ENCODE peak calls at places on chromosomes 11 and 22, in eight cellular contexts. One of them, this sample, is unnamed.

GRCh38 chr11:94774345-94774744 is 6.2 kb downstream of the AMOTL1 start:
- DNase-seq in NCI-H1092: no peak
- DNase-seq in HS-5: no peak
- DNase-seq in AG04450: no peak
- DNase-seq in ACHN: no peak
- DNase-seq in activated gamma-delta T cell treated with Interleukin-2 at 50 U/mL for 16 hours: no peak
- DNase-seq in activated CD4-positive, alpha-beta T cell treated with anti-CD3 and anti-CD28 coated beads, Interleukin-2, amount 10 ng/mL, durations not matched to agents 7 days and 5 days: no peak
- DNase-seq in HEK293T: no peak
- DNase-seq in this sample: no peak

GRCh38 chr22:25582946-25583345 is 18.5 kb downstream of the GRK3 start:
- DNase-seq in activated gamma-delta T cell treated with Interleukin-2 at 50 U/mL for 16 hours: no peak
- DNase-seq in HEK293T: no peak
- DNase-seq in ACHN: no peak
- DNase-seq in AG04450: peak
- DNase-seq in HS-5: peak
- DNase-seq in activated CD4-positive, alpha-beta T cell treated with anti-CD3 and anti-CD28 coated beads, Interleukin-2, amount 10 ng/mL, durations not matched to agents 7 days and 5 days: no peak
- DNase-seq in NCI-H1092: no peak
- DNase-seq in this sample: no peak

GRCh38 chr11:8260202-8260996 is 3.3 kb downstream of the LMO1 start:
- DNase-seq in activated CD4-positive, alpha-beta T cell treated with anti-CD3 and anti-CD28 coated beads, Interleukin-2, amount 10 ng/mL, durations not matched to agents 7 days and 5 days: no peak
- DNase-seq in NCI-H1092: no peak
- DNase-seq in ACHN: no peak
- DNase-seq in HS-5: no peak
- DNase-seq in HEK293T: no peak
- DNase-seq in activated gamma-delta T cell treated with Interleukin-2 at 50 U/mL for 16 hours: no peak
- DNase-seq in AG04450: no peak
- DNase-seq in this sample: no peak

GRCh38 chr11:35771722-35772121 is 109.1 kb downstream of the TRIM44 start:
- DNase-seq in HEK293T: no peak
- DNase-seq in activated CD4-positive, alpha-beta T cell treated with anti-CD3 and anti-CD28 coated beads, Interleukin-2, amount 10 ng/mL, durations not matched to agents 7 days and 5 days: no peak
- DNase-seq in NCI-H1092: no peak
- DNase-seq in activated gamma-delta T cell treated with Interleukin-2 at 50 U/mL for 16 hours: no peak
- DNase-seq in HS-5: no peak
- DNase-seq in ACHN: no peak
- DNase-seq in AG04450: no peak
- DNase-seq in this sample: no peak

GRCh38 chr11:2383823-2384722 is 7.0 kb downstream of the CD81 start:
- DNase-seq in ACHN: no peak
- DNase-seq in activated CD4-positive, alpha-beta T cell treated with anti-CD3 and anti-CD28 coated beads, Interleukin-2, amount 10 ng/mL, durations not matched to agents 7 days and 5 days: no peak
- DNase-seq in HEK293T: no peak
- DNase-seq in AG04450: no peak
- DNase-seq in activated gamma-delta T cell treated with Interleukin-2 at 50 U/mL for 16 hours: no peak
- DNase-seq in HS-5: no peak
- DNase-seq in NCI-H1092: no peak
- DNase-seq in this sample: no peak

GRCh38 chr11:65077466-65077865 is 6.4 kb downstream of the CDCA5 start:
- DNase-seq in AG04450: no peak
- DNase-seq in activated gamma-delta T cell treated with Interleukin-2 at 50 U/mL for 16 hours: no peak
- DNase-seq in HEK293T: no peak
- DNase-seq in NCI-H1092: no peak
- DNase-seq in HS-5: no peak
- DNase-seq in activated CD4-positive, alpha-beta T cell treated with anti-CD3 and anti-CD28 coated beads, Interleukin-2, amount 10 ng/mL, durations not matched to agents 7 days and 5 days: no peak
- DNase-seq in ACHN: no peak
- DNase-seq in this sample: peak

GRCh38 chr11:59773082-59773438 is 17.9 kb downstream of the STX3 start:
- DNase-seq in AG04450: no peak
- DNase-seq in HS-5: no peak
- DNase-seq in activated CD4-positive, alpha-beta T cell treated with anti-CD3 and anti-CD28 coated beads, Interleukin-2, amount 10 ng/mL, durations not matched to agents 7 days and 5 days: peak
- DNase-seq in ACHN: no peak
- DNase-seq in activated gamma-delta T cell treated with Interleukin-2 at 50 U/mL for 16 hours: no peak
- DNase-seq in NCI-H1092: no peak
- DNase-seq in HEK293T: no peak
- DNase-seq in this sample: no peak

GRCh38 chr11:2376751-2377451 is at the start of gene CD81:
- DNase-seq in ACHN: peak
- DNase-seq in activated CD4-positive, alpha-beta T cell treated with anti-CD3 and anti-CD28 coated beads, Interleukin-2, amount 10 ng/mL, durations not matched to agents 7 days and 5 days: peak
- DNase-seq in AG04450: no peak
- DNase-seq in HS-5: no peak
- DNase-seq in NCI-H1092: no peak
- DNase-seq in activated gamma-delta T cell treated with Interleukin-2 at 50 U/mL for 16 hours: peak
- DNase-seq in HEK293T: peak
- DNase-seq in this sample: peak

GRCh38 chr22:44895296-44896055 is 114.3 kb downstream of the PHF21B start:
- DNase-seq in AG04450: no peak
- DNase-seq in HEK293T: no peak
- DNase-seq in activated gamma-delta T cell treated with Interleukin-2 at 50 U/mL for 16 hours: no peak
- DNase-seq in NCI-H1092: no peak
- DNase-seq in HS-5: no peak
- DNase-seq in ACHN: no peak
- DNase-seq in activated CD4-positive, alpha-beta T cell treated with anti-CD3 and anti-CD28 coated beads, Interleukin-2, amount 10 ng/mL, durations not matched to agents 7 days and 5 days: no peak
- DNase-seq in this sample: no peak

GRCh38 chr11:23778971-23779370 is 717.9 kb upstream of the LUZP2 start:
- DNase-seq in ACHN: no peak
- DNase-seq in activated gamma-delta T cell treated with Interleukin-2 at 50 U/mL for 16 hours: no peak
- DNase-seq in HEK293T: no peak
- DNase-seq in activated CD4-positive, alpha-beta T cell treated with anti-CD3 and anti-CD28 coated beads, Interleukin-2, amount 10 ng/mL, durations not matched to agents 7 days and 5 days: no peak
- DNase-seq in HS-5: no peak
- DNase-seq in AG04450: no peak
- DNase-seq in NCI-H1092: no peak
- DNase-seq in this sample: no peak

GRCh38 chr11:2672553-2673249 is 27.1 kb downstream of the KCNQ1OT1 start:
- DNase-seq in activated CD4-positive, alpha-beta T cell treated with anti-CD3 and anti-CD28 coated beads, Interleukin-2, amount 10 ng/mL, durations not matched to agents 7 days and 5 days: no peak
- DNase-seq in activated gamma-delta T cell treated with Interleukin-2 at 50 U/mL for 16 hours: no peak
- DNase-seq in HEK293T: no peak
- DNase-seq in ACHN: no peak
- DNase-seq in NCI-H1092: no peak
- DNase-seq in AG04450: no peak
- DNase-seq in HS-5: no peak
- DNase-seq in this sample: no peak

GRCh38 chr22:46110215-46110614 is 40.1 kb upstream of the PPARA start:
- DNase-seq in AG04450: no peak
- DNase-seq in HS-5: no peak
- DNase-seq in activated gamma-delta T cell treated with Interleukin-2 at 50 U/mL for 16 hours: no peak
- DNase-seq in ACHN: peak
- DNase-seq in activated CD4-positive, alpha-beta T cell treated with anti-CD3 and anti-CD28 coated beads, Interleukin-2, amount 10 ng/mL, durations not matched to agents 7 days and 5 days: no peak
- DNase-seq in HEK293T: no peak
- DNase-seq in NCI-H1092: no peak
- DNase-seq in this sample: no peak